ENCODE peak calls at places on chromosome 5, in nine cellular contexts. Q is sigmoid colon, S is uterus, O is A549, V is IMR-90, J is tibial nerve, W is HCT116, U is heart left ventricle, B is esophagus squamous epithelium. F is an unnamed sample.

GRCh38 chr5:2805080-2805479 is 53.6 kb upstream of the IRX2 start:
- DNase-seq in Q (no peak), S (no peak), O (no peak), V (no peak), J (no peak), W (no peak), U (no peak), B (no peak), F (no peak)

GRCh38 chr5:101473483-101473882 is 570.4 kb upstream of the ST8SIA4 start:
- DNase-seq in Q (no peak), S (no peak), O (no peak), V (peak), J (no peak), W (no peak), U (no peak), B (no peak), F (no peak)

GRCh38 chr5:147461915-147462314 is 48.0 kb downstream of the DPYSL3 start:
- DNase-seq in Q (no peak), S (no peak), O (no peak), V (peak), J (no peak), W (no peak), U (no peak), B (no peak), F (no peak)

GRCh38 chr5:82403026-82403425 is 124.9 kb upstream of the RPS23 start:
- DNase-seq in Q (no peak), S (no peak), O (no peak), V (no peak), J (no peak), W (no peak), U (no peak), B (no peak), F (no peak)

GRCh38 chr5:10673407-10673806 is 87.6 kb downstream of the DAP start:
- DNase-seq in Q (no peak), S (no peak), O (no peak), V (no peak), J (no peak), W (no peak), U (no peak), B (no peak), F (peak)

GRCh38 chr5:14450055-14450524 is 131.5 kb upstream of the OTULINL start:
- DNase-seq in Q (peak), S (peak), O (no peak), V (peak), J (peak), W (no peak), U (peak), B (no peak), F (peak)

GRCh38 chr5:95113489-95113888 is 171.4 kb downstream of the MCTP1 start:
- DNase-seq in Q (no peak), S (no peak), O (no peak), V (peak), J (no peak), W (no peak), U (no peak), B (no peak), F (no peak)

GRCh38 chr5:40486437-40487270 is 193.1 kb upstream of the PTGER4 start:
- DNase-seq in Q (no peak), S (no peak), O (no peak), V (peak), J (no peak), W (no peak), U (no peak), B (no peak), F (no peak)

GRCh38 chr5:116382874-116383266 is 191.8 kb downstream of the SEMA6A start:
- DNase-seq in Q (no peak), S (no peak), O (no peak), V (no peak), J (no peak), W (no peak), U (no peak), B (no peak), F (no peak)

GRCh38 chr5:72467987-72468386 is 39.2 kb downstream of the ZNF366 start:
- DNase-seq in Q (no peak), S (no peak), O (no peak), V (peak), J (no peak), W (no peak), U (no peak), B (no peak), F (no peak)

GRCh38 chr5:110663525-110663924 is 62.9 kb downstream of the TMEM232 start:
- DNase-seq in Q (no peak), S (no peak), O (no peak), V (no peak), J (no peak), W (no peak), U (no peak), B (no peak), F (no peak)

GRCh38 chr5:67081259-67081658 is 115.3 kb downstream of the CD180 start:
- DNase-seq in Q (no peak), S (no peak), O (no peak), V (no peak), J (no peak), W (no peak), U (no peak), B (no peak), F (no peak)

GRCh38 chr5:59542841-59543825 is 350.4 kb downstream of the PDE4D start:
- DNase-seq in Q (peak), S (peak), O (no peak), V (no peak), J (no peak), W (no peak), U (peak), B (no peak), F (peak)

GRCh38 chr5:104146652-104147051 is 584.1 kb upstream of the NUDT12 start:
- DNase-seq in Q (no peak), S (no peak), O (no peak), V (no peak), J (no peak), W (no peak), U (no peak), B (no peak), F (no peak)

DNA sequence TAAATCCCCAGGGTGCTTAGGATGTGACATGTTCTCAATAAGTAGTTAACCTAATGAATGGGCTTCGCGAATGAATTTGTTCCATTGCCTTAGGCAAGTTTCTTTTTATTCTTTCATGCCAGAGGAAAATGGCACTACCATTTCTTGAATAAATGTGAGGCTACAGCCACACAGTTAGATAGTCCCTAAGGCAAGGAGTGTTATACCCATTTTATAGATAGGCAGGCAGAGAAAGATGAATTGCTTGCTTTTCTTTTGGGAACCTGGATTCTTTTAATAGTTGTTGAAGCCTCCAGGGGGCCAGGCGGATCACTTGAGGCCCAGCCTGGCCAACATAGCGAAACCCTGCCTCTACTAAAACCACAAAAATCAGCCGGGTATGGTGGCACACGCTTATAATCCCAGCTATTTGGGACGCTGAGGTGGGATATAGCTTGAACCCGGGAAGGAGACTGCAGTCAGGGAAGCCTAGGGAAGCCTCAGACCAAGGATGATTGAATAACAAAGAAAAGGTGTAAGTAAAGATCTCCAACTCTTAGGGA is 943 bp downstream of the NOP16 start:
- DNase-seq in Q (no peak), S (no peak), O (no peak), V (no peak), J (no peak), W (no peak), U (no peak), B (no peak), F (no peak)
- H3K4me3 ChIP-seq in Q (peak), S (peak), O (peak), V (peak), J (peak), W (peak), U (peak), B (peak), F (peak)

DNA sequence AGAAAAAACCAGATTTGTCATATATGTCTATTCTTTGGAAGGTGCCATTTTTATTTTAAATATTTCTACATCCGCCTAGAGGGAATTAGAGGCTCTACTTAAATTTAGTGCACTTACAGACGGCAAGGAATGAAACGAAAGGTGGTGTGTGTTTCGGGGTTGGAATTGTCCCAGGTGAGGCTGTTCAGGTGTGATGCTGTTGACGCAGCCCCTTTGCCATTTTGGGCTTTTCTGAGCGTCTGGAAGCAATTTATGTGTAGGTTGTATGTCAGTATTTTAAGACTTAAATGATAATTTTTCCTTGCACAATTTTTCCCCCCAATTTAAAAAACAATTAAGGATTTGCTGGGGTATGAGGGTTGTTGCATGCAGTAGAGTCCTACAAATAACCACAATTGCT is 2.0 kb downstream of the TENT4A start:
- DNase-seq in Q (no peak), S (no peak), O (no peak), V (no peak), J (no peak), W (no peak), U (no peak), B (no peak), F (no peak)
- TF ChIP-seq POLR2A in Q (no peak), S (no peak), O (no peak), V (no peak), J (no peak), W (no peak), U (no peak), B (no peak), F (no peak)

DNA sequence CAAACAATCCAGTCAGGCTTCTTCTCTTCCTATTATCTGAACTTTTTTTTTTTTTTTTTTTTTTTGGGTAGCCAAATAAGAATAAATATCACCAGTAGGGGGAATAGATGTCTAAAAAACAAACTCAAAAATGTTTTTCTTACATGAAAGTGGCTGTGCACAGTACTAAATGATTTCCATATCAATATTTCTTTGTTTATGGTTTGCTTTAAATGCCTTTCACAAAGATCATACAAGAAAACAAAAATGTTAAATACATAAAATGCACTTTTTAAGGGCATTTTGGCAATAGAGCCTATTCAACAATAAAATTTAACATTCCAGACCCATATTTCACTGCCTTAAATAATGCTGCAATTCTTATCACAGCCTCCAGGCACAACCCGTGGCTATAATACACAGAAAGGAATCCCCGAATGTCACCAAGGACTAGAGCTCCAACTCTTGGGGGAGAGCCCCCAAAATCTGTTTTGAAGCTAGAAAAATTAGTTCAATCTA is 91.1 kb upstream of the TBCA start:
- DNase-seq in Q (no peak), S (no peak), O (peak), V (peak), J (no peak), W (no peak), U (no peak), B (no peak), F (no peak)
- TF ChIP-seq CTCF in Q (no peak), S (no peak), O (peak), V (peak), J (no peak), W (peak), U (no peak), B (no peak), F (no peak)

GRCh38 chr5:151214614-151215545 is 9.0 kb downstream of the CCDC69 start:
- DNase-seq in Q (no peak), S (no peak), O (no peak), V (no peak), J (no peak), W (no peak), U (no peak), B (peak), F (peak)

GRCh38 chr5:151215546-151215880 is 8.4 kb downstream of the CCDC69 start:
- DNase-seq in Q (no peak), S (no peak), O (no peak), V (no peak), J (no peak), W (no peak), U (no peak), B (no peak), F (peak)

GRCh38 chr5:151216781-151217180 is 7.1 kb downstream of the CCDC69 start:
- DNase-seq in Q (no peak), S (no peak), O (no peak), V (no peak), J (no peak), W (no peak), U (no peak), B (no peak), F (no peak)

GRCh38 chr5:151212361-151212899 is 11.5 kb downstream of the CCDC69 start:
- DNase-seq in Q (no peak), S (no peak), O (no peak), V (no peak), J (no peak), W (no peak), U (no peak), B (no peak), F (peak)

GRCh38 chr5:151213803-151214613 is 9.9 kb downstream of the CCDC69 start:
- DNase-seq in Q (peak), S (peak), O (no peak), V (no peak), J (peak), W (no peak), U (peak), B (peak), F (peak)
- H3K4me3 ChIP-seq in Q (no peak), S (no peak), O (no peak), V (no peak), J (no peak), W (peak), U (no peak), B (no peak), F (no peak)

GRCh38 chr5:37840036-37840909 is at the start of gene GDNF:
- DNase-seq in Q (peak), S (peak), O (peak), V (peak), J (no peak), W (no peak), U (no peak), B (no peak), F (no peak)
- TF ChIP-seq POLR2A in Q (peak), S (no peak), O (no peak), V (peak), J (no peak), W (no peak), U (no peak), B (no peak), F (no peak)

DNA sequence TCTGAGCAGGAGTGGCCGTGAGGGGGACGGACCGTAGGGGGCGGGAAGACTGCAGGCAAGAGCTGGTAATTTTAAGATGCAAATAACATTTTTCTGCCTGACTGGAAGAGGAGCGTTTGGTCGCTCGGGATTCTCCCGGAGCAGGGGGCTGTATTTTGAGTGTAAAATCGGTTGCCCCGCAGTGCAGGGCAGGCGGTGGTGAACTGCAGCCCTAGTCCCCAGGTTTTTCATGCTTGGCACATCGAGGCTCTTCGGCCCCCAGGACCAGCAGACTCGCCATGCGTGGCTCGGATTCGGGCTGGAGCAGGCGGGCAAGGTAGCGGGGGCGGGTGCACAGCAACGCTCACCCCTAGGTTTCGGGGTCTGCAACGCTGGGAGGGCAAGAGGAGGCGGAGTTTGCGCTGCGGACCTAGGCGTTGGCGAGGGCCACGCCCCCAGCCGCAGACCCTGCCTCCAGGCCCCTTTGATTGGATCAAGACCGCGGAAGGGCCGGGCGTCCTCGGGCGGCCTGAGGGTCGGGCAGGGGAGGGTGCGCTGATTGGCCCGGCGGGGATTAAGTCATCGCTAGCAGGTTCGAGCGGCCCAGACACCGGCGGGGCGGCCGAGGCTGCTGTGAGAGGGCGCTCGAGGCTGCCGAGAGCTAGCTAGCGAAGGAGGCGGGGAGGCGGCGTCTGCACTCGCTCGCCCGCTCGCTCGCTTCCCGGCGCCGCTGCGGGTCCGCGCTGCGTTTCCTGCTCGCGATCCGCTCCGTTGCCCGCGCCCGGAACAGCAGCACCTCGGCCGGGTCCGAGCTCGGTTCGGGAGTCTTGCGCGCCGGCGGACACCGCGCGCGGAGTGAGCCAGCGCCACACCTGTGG is at the start of gene ARHGAP26:
- DNase-seq in Q (peak), S (peak), O (peak), V (peak), J (peak), W (peak), U (peak), B (peak), F (peak)
- TF ChIP-seq CTCF in Q (no peak), S (peak), O (no peak), V (peak), J (no peak), W (peak), U (peak), B (peak), F (no peak)

GRCh38 chr5:61732376-61732775 is 400.3 kb downstream of the ZSWIM6 start:
- DNase-seq in Q (no peak), S (no peak), O (no peak), V (no peak), J (no peak), W (no peak), U (no peak), B (no peak), F (no peak)
- H3K4me3 ChIP-seq in Q (peak), S (no peak), O (no peak), V (no peak), J (no peak), W (no peak), U (no peak), B (no peak), F (no peak)

DNA sequence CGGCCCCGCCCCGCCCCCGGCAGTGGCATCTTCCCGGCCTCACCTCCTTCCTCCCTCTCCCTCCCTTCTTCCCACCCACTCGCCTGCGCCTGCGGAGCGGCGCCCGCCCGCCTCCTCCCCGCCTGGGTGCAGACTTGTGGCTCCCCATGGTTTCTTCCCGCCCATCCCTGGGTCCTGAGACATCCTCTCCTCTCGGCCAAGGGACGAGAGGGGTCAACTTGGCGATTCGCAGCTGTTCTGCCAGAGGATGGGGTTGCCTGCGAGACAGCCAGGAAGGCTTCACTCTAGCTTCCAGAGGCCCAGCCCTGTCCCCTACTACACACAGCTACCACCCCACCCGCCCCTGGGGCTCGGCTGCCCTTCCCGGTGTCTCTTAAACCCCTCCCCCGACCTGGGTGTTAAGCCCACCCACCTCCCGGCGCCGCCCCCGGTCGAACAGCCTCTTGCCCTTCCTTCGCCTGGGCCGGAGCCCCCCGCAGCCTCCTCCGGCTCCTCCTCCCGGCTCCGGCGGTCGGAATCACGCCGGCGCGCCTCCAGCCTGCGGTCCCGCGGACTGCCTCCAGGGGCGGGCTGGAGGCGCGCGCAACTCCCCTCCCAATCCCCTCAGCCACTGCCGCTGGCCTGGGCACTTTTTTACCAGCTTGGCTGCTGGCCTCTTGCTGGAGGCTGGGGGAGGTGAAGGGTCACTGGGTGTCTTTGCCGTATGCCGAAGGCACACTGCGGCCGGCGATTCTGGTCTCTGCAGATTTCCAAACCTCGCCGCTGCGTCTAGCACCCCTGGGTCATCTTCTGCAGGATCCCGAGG is 1.9 kb downstream of the JADE2 start:
- DNase-seq in Q (peak), S (peak), O (peak), V (peak), J (peak), W (no peak), U (peak), B (peak), F (peak)
- TF ChIP-seq POLR2A in Q (peak), S (no peak), O (peak), V (peak), J (peak), W (no peak), U (peak), B (no peak), F (peak)

F was measured in lower leg skin.